ENCODE peak calls at places on chromosome 4, in five cellular contexts. L is OCI-LY7, D is astrocyte, A is RWPE2, I is K562. M is an unnamed sample.

GRCh38 chr4:41322613-41323012 is 65.9 kb downstream of the UCHL1 start:
- DNase-seq in D (no peak), L (no peak), A (no peak), I (no peak), M (no peak)

GRCh38 chr4:138400528-138400927 is 158.4 kb upstream of the SLC7A11 start:
- DNase-seq in I (no peak), L (no peak), A (no peak), D (no peak), M (no peak)

GRCh38 chr4:107939307-107939706 is 8.0 kb downstream of the CYP2U1 start:
- DNase-seq in L (no peak), A (no peak), I (no peak), D (peak; percentile 36), M (no peak)

GRCh38 chr4:140176735-140177134 is 22.8 kb upstream of the MAML3 start:
- DNase-seq in I (no peak), A (no peak), L (no peak), D (peak; percentile 67), M (no peak)

GRCh38 chr4:11342401-11342800 is 86.3 kb downstream of the HS3ST1 start:
- DNase-seq in D (no peak), I (no peak), L (no peak), A (no peak), M (no peak)

GRCh38 chr4:99816611-99817309 is at the start of gene DAPP1:
- DNase-seq in L (peak; percentile 96), I (no peak), A (peak; percentile 94), D (no peak), M (peak; percentile 40)

GRCh38 chr4:44186096-44186849 is 262.3 kb downstream of the KCTD8 start:
- DNase-seq in A (peak; percentile 38), D (no peak), I (no peak), L (no peak), M (no peak)

GRCh38 chr4:149923736-149924135 is 108.1 kb upstream of the IQCM start:
- DNase-seq in L (no peak), D (no peak), A (no peak), I (no peak), M (no peak)

GRCh38 chr4:3911252-3911856 is 145.2 kb downstream of the ADRA2C start:
- DNase-seq in L (no peak), A (no peak), D (no peak), I (no peak), M (no peak)

GRCh38 chr4:95107004-95107403 is 349.2 kb downstream of the BMPR1B start:
- DNase-seq in L (no peak), A (no peak), D (no peak), I (no peak), M (no peak)

GRCh38 chr4:168162604-168163003 is 70.3 kb downstream of the ANXA10 start:
- DNase-seq in I (no peak), D (peak; percentile 64), A (no peak), L (no peak), M (no peak)

DNA sequence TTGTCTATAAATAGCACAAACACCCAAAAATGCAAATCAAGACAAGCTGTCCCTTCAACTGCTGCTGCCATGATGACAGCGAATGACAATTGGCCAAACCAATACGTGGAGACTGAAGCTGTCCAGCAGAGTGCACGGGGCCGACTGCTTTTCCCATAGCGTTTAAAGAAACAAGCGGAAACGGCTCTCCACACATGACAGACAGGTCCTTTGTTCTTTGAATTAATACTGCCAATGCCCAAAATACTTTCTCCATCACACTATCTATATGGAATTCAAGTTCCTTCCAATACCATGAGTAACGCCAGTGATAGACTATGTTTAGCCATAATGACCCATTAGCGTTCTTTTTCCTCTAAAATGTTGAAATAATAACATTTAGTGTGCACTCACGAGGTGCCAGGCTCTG is 35.5 kb downstream of the AFAP1 start:
- DNase-seq in A (no peak), I (no peak), D (peak; percentile 96), L (no peak), M (no peak)
- H3K4me1 ChIP-seq in A (peaks cover 32% of the 10 kb centered on the region), I (no peaks in the 10 kb centered on the region), D (peaks cover 78% of the 10 kb centered on the region), L (peaks cover 10% of the 10 kb centered on the region), M (peaks cover 7% of the 10 kb centered on the region)

DNA sequence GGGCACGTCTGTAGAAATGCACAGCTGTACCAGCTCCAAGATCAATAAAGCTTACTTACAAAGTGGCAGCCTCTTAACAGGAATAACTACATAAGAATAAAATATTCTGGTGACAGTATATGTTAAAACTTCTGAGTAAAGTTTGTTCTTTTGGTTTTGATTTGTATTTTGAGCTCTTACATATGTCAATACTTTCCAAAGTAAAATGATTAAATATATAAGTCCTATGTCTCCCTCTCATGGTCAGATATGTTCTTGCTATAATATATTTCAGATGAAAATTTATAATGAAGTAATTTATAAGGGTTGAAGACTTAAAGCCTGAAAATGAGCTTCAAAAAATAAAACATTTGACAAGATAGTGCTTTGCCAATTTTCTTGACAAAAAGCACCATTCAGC is 254.4 kb downstream of the NPFFR2 start:
- DNase-seq in I (no peak), L (no peak), D (peak; percentile 26), A (no peak), M (no peak)
- TF ChIP-seq CTCF in I (peak; percentile 25), L (peak; percentile 52), D (peak; percentile 25), A (peak; percentile 62), M (no peak)

GRCh38 chr4:84753318-84753972 is 170.5 kb downstream of the CDS1 start:
- DNase-seq in L (no peak), D (no peak), A (no peak), I (no peak), M (no peak)
- H3K4me1 ChIP-seq in L (no peaks in the 10 kb centered on the region), D (no peaks in the 10 kb centered on the region), A (no peaks in the 10 kb centered on the region), I (no peaks in the 10 kb centered on the region), M (no peaks in the 10 kb centered on the region)

GRCh38 chr4:185227131-185227551 is 17.7 kb downstream of the SNX25 start:
- DNase-seq in D (no peak), I (no peak), L (no peak), A (no peak), M (no peak)
- TF ChIP-seq CTCF in D (no peak), I (peak; percentile 44), L (peak; percentile 43), A (peak; percentile 16), M (no peak)

GRCh38 chr4:2478220-2478619 is 9.3 kb downstream of the RNF4 start:
- DNase-seq in I (no peak), L (no peak), A (no peak), D (no peak), M (no peak)
- H3K4me1 ChIP-seq in I (peaks cover 12% of the 10 kb centered on the region), L (peaks cover 70% of the 10 kb centered on the region), A (no peaks in the 10 kb centered on the region), D (peaks cover 11% of the 10 kb centered on the region), M (peaks cover 23% of the 10 kb centered on the region)

GRCh38 chr4:106541253-106541652 is 172.7 kb upstream of the GIMD1 start:
- DNase-seq in L (no peak), I (no peak), A (no peak), D (peak; percentile 67), M (no peak)
- TF ChIP-seq CTCF in L (no peak), I (no peak), A (no peak), D (no peak), M (no peak)

GRCh38 chr4:87975466-87975865 is at the start of gene SPP1:
- DNase-seq in D (peak; percentile 51), A (no peak), L (peak; percentile 47), I (no peak), M (no peak)
- H3K4me1 ChIP-seq in D (peaks cover 27% of the 10 kb centered on the region), A (peaks cover 17% of the 10 kb centered on the region), L (peaks cover 8% of the 10 kb centered on the region), I (no peaks in the 10 kb centered on the region), M (no peaks in the 10 kb centered on the region)

M was measured in lung.